ENCODE peak calls at places on chromosomes 3 and 15, in four cellular contexts. I is stimulated activated CD4-positive, alpha-beta T cell treated with anti-CD3 and anti-CD28 coated beads, Interleukin-12 subunit alpha, Interleukin-12 subunit beta, amount 100 ng/mL, for 48 hours; Y is effector CD8-positive, alpha-beta T cell; U is activated naive CD8-positive, alpha-beta T cell treated with anti-CD3 and anti-CD28 coated beads, Interleukin-2, amount 50 U/mL, for 24 hours. S is an unnamed sample.

GRCh38 chr15:64687167-64688085 is 88.0 kb downstream of the RBPMS2 start:
- DNase-seq in I (no peak), Y (no peak), U (no peak), S (no peak)

GRCh38 chr3:40200754-40201316 is 108.7 kb upstream of the EIF1B start:
- DNase-seq in I (no peak), Y (no peak), U (no peak), S (no peak)

GRCh38 chr3:181613813-181614212 is 97.9 kb upstream of the SOX2 start:
- DNase-seq in I (no peak), Y (no peak), U (no peak), S (no peak)

GRCh38 chr15:68790910-68791309 is 29.8 kb downstream of the ANP32A start:
- DNase-seq in I (no peak), Y (no peak), U (no peak), S (no peak)

GRCh38 chr3:182914341-182914740 is 66.0 kb downstream of the DCUN1D1 start:
- DNase-seq in I (no peak), Y (no peak), U (no peak), S (no peak)

GRCh38 chr3:86969500-86970189 is 21.3 kb downstream of the VGLL3 start:
- DNase-seq in I (no peak), Y (no peak), U (no peak), S (no peak)

GRCh38 chr15:95772982-95773381 is 557.5 kb upstream of the NR2F2 start:
- DNase-seq in I (no peak), Y (no peak), U (no peak), S (no peak)

GRCh38 chr15:71052356-71052755 is 62.9 kb upstream of the THSD4 start:
- DNase-seq in I (no peak), Y (no peak), U (no peak), S (no peak)

GRCh38 chr15:29822685-29823459 is 604 bp upstream of the TJP1 start:
- DNase-seq in I (no peak), Y (no peak), U (no peak), S (no peak)

GRCh38 chr3:184643442-184643841 is 68.4 kb downstream of the MAGEF1 start:
- DNase-seq in I (no peak), Y (no peak), U (no peak), S (no peak)

GRCh38 chr3:71067977-71068376 is 515.6 kb downstream of the FOXP1 start:
- DNase-seq in I (no peak), Y (no peak), U (no peak), S (no peak)

GRCh38 chr3:125481786-125482185 is 38.2 kb downstream of the SNX4 start:
- DNase-seq in I (no peak), Y (no peak), U (no peak), S (no peak)